ENCODE peak calls at places on chromosomes 5 and 9, in six cellular contexts. V, Y, G, Q, T and Z are unnamed samples. For H3K4me1, the result is how much of the 10 kb centered on the place peaks cover.

GRCh38 chr9:131417264-131418142 is 23.6 kb downstream of the PRRC2B start:
- DNase-seq in G (no peak), V (no peak), Y (peak), Q (no peak), T (no peak), Z (no peak)

GRCh38 chr5:68365894-68366293 is 150.3 kb downstream of the PIK3R1 start:
- DNase-seq in T (no peak), V (no peak), Q (no peak), Y (no peak), G (no peak), Z (no peak)

GRCh38 chr5:43772601-43773031 is 169.6 kb downstream of the NNT start:
- DNase-seq in G (peak), V (no peak), T (no peak), Y (peak), Q (no peak), Z (no peak)

GRCh38 chr9:79807966-79808365 is 236.2 kb downstream of the TLE4 start:
- DNase-seq in G (no peak), V (no peak), Q (no peak), Y (no peak), T (no peak), Z (no peak)

GRCh38 chr9:2526071-2526862 is 95.3 kb upstream of the VLDLR start:
- DNase-seq in Y (peak), V (no peak), G (no peak), Q (no peak), T (no peak), Z (no peak)

GRCh38 chr5:97004423-97005060 is 68.7 kb downstream of the LNPEP start:
- DNase-seq in Y (no peak), T (no peak), Q (no peak), G (peak), V (no peak), Z (no peak)

GRCh38 chr5:15069407-15069905 is 197.9 kb upstream of the ANKH start:
- DNase-seq in G (no peak), T (no peak), V (no peak), Y (no peak), Q (no peak), Z (no peak)

GRCh38 chr5:175885813-175886212 is 14.4 kb downstream of the CPLX2 start:
- DNase-seq in V (no peak), T (no peak), Y (no peak), Q (no peak), G (peak), Z (no peak)

GRCh38 chr9:2837915-2838314 is 6.0 kb downstream of the PUM3 start:
- DNase-seq in G (peak), V (no peak), Q (no peak), T (no peak), Y (no peak), Z (no peak)

GRCh38 chr9:2012347-2012746 is 2.8 kb upstream of the SMARCA2 start:
- DNase-seq in Y (no peak), V (no peak), G (no peak), Q (no peak), T (no peak), Z (no peak)

GRCh38 chr5:160469156-160470144 is 47.8 kb downstream of the PTTG1 start:
- DNase-seq in T (no peak), Q (no peak), G (no peak), V (no peak), Y (no peak), Z (no peak)

GRCh38 chr9:124764774-124765438 is 6.2 kb downstream of the NR6A1 start:
- DNase-seq in T (no peak), V (no peak), Q (no peak), Y (no peak), G (peak), Z (no peak)

GRCh38 chr5:174323878-174324281 is 278.4 kb downstream of the NSG2 start:
- DNase-seq in V (peak), G (peak), Y (no peak), Q (no peak), T (no peak), Z (no peak)

GRCh38 chr5:42301349-42301748 is 121.9 kb upstream of the GHR start:
- DNase-seq in G (peak), T (no peak), V (no peak), Y (no peak), Q (no peak), Z (no peak)

GRCh38 chr5:89723907-89724306 is 685.6 kb downstream of the CETN3 start:
- DNase-seq in G (no peak), V (no peak), T (no peak), Q (no peak), Y (no peak), Z (no peak)

GRCh38 chr9:129333613-129333960 is 155.5 kb upstream of the IER5L start:
- DNase-seq in T (no peak), Y (peak), V (no peak), Q (no peak), G (no peak), Z (no peak)

GRCh38 chr9:15403155-15403554 is 19.5 kb upstream of the SNAPC3 start:
- DNase-seq in G (no peak), Q (no peak), V (no peak), T (no peak), Y (no peak), Z (no peak)

GRCh38 chr9:115004535-115004934 is 74.1 kb upstream of the TNFSF8 start:
- DNase-seq in Q (no peak), T (no peak), Y (no peak), G (no peak), V (no peak), Z (no peak)

GRCh38 chr5:137260820-137261541 is 238.1 kb downstream of the SPOCK1 start:
- DNase-seq in Y (no peak), Q (no peak), V (no peak), T (no peak), G (no peak), Z (no peak)

GRCh38 chr9:110984890-110985437 is 53.3 kb downstream of the LPAR1 start:
- DNase-seq in Y (no peak), V (no peak), G (no peak), Q (no peak), T (no peak), Z (no peak)

GRCh38 chr5:168314735-168315411 is 23.4 kb downstream of the WWC1 start:
- DNase-seq in T (no peak), G (peak), Y (peak), V (peak), Q (no peak), Z (no peak)

GRCh38 chr5:97545856-97546570 is 363.0 kb upstream of the RIOK2 start:
- DNase-seq in G (no peak), V (no peak), T (no peak), Y (no peak), Q (no peak), Z (no peak)

GRCh38 chr9:115261656-115262081 is 143.7 kb upstream of the TNC start:
- DNase-seq in T (no peak), Q (no peak), V (no peak), Y (no peak), G (no peak), Z (no peak)

GRCh38 chr5:163498886-163499285 is 6.5 kb upstream of the MAT2B start:
- DNase-seq in Y (no peak), G (peak), T (no peak), Q (no peak), V (no peak), Z (no peak)

GRCh38 chr5:80083115-80083890 is 48.2 kb downstream of the THBS4 start:
- DNase-seq in G (peak), Q (no peak), T (peak), V (no peak), Y (no peak), Z (no peak)

GRCh38 chr5:32265902-32266301 is 46.8 kb downstream of the MTMR12 start:
- DNase-seq in V (no peak), Q (no peak), Y (no peak), T (no peak), G (no peak), Z (no peak)

GRCh38 chr9:88319936-88320747 is 68.1 kb upstream of the SPIN1 start:
- DNase-seq in V (no peak), T (no peak), Y (no peak), G (peak), Q (no peak), Z (no peak)

GRCh38 chr9:136308262-136309053 is 4.6 kb upstream of the CCDC187 start:
- DNase-seq in Y (no peak), Q (no peak), T (no peak), G (no peak), V (no peak), Z (no peak)
- H3K4me1 ChIP-seq in Y (under half), Q (under half), T (under half), G (under half), V (under half), Z (under half)

DNA sequence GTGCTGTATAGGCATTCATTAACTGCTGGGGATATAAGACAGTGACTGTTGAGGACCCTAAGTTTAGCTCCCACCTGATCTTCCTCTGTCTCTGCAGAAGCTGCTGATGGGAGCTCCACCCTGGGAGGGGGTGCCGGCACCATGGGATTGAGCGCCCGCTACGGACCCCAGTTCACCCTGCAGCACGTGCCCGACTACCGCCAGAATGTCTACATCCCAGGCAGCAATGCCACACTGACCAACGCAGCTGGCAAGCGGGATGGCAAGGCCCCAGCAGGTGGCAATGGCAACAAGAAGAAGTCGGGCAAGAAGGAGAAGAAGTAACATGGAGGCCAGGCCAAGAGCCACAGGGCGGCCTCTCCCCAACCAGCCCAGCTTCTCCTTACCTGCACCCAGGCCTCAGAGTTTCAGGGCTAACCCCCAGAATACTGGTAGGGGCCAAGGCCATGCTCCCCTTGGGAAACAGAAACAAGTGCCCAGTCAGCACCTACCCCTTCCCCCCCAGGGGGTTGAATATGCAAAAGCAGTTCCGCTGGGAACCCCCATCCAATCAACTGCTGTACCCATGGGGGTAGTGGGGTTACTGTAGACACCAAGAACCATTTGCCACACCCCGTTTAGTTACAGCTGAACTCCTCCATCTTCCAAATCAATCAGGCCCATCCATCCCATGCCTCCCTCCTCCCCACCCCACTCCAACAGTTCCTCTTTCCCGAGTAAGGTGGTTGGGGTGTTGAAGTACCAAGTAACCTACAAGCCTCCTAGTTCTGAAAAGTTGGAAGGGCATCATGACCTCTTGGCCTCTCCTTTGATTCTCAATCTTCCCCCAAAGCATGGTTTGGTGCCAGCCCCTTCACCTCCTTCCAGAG is 22.2 kb downstream of the PCDHGC5 start:
- DNase-seq in V (no peak), G (no peak), Q (no peak), T (no peak), Y (no peak), Z (no peak)
- H3K4me1 ChIP-seq in V (under half), G (half or more), Q (half or more), T (under half), Y (half or more), Z (under half)

DNA sequence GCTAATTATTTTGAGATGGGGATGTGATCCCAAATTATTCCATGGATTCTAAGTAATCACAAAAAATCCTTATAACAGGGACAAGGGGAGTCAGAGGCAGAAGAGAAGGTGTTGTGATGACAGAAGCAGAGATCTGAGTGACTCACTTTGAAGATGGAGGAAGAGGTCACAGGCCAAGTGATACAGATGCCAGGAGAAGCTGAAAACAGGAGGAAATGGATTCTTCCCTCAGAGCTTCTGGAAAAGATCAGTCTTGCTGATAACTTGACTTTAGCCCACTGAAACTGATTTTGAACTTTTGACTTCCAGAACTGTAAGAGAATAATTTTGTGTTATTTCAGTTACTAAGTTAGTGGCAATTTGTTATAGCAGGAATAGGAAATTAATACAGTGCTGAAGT is 105.3 kb downstream of the GCNT1 start:
- DNase-seq in Q (no peak), V (no peak), T (no peak), Y (no peak), G (no peak), Z (no peak)
- H3K4me1 ChIP-seq in Q (under half), V (under half), T (under half), Y (under half), G (under half), Z (under half)

DNA sequence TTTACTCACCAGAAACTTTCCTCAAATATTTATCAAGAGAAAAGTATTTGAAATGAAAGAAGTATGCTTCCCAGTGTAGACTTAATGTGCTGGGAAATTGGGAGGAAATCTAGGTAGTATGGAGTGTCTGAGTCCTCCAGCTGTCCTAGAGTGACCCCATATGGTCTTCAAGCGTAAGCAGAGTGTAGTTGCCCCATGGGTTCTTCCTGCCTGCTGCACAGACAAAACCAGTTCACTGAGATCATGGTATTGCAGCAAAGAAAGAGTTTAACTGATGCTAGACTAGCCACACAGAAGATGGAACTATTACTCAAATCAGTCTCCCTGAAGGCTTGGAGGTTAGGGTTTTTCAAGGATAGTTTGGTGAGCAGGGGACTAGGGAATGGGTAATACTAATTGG is 114.9 kb upstream of the PRLR start:
- DNase-seq in G (peak), Q (no peak), T (no peak), V (no peak), Y (peak), Z (no peak)
- H3K4me1 ChIP-seq in G (under half), Q (under half), T (under half), V (under half), Y (under half), Z (under half)

DNA sequence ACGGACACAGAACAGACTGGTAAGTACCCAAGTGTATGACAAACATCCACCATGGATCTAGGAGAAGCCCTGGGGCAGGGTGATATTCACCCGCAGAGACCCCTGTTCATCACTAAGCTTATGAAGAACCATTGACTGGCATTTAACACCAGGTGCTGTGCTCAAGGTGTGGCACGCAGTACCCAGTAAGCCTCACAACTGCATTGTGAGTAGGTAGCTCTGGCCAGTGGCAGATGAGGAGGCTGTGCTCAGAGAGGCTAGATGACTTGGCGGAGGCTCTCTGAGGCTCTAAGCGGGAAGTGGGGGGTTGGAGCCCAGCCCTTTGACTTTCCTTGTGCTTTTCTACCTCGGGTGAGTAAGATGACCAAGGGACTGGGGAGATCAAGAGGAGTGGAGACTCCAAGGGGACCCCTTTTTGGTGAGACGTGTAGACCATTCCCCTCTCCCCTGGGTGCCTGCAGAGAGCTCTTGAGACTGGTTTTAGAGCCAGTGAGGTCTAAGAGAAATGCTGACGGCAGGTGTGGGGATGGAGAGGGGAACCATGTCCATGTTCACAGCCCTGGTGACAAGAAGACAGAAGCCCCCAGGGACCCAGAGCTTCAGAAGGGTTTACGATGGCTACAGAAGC is 70.8 kb downstream of the IL6ST start:
- DNase-seq in T (peak), G (no peak), Y (no peak), V (no peak), Q (no peak), Z (no peak)
- H3K4me1 ChIP-seq in T (under half), G (under half), Y (under half), V (under half), Q (under half), Z (under half)